ENCODE peak calls at places on chromosomes 16 and 17, in seven cellular contexts. R is HCT116, U is A549, T is K562, K is endothelial cell of umbilical vein, S is HepG2, G is SK-N-SH. E is an unnamed sample.
A peak's percentile ranks its signal among the peaks of the same experiment; 100 is the strongest.

GRCh38 chr17:76441681-76442340 is 11.1 kb downstream of the UBE2O start:
- DNase-seq in K (no peak), S (no peak), U (no peak), T (peak; percentile 31), R (no peak), G (no peak), E (no peak)

GRCh38 chr16:49588729-49589384 is 215.3 kb downstream of the C16orf78 start:
- DNase-seq in U (peak; percentile 22), K (no peak), G (no peak), S (no peak), R (no peak), T (no peak), E (no peak)

GRCh38 chr17:11779906-11780305 is 181.6 kb downstream of the DNAH9 start:
- DNase-seq in G (no peak), U (no peak), R (no peak), S (no peak), K (no peak), T (no peak), E (no peak)

GRCh38 chr16:11470676-11471415 is 115.9 kb downstream of the LITAF start:
- DNase-seq in T (no peak), K (no peak), R (no peak), S (no peak), G (peak; percentile 14), U (no peak), E (no peak)

GRCh38 chr16:88337021-88337420 is 45.7 kb upstream of the ZNF469 start:
- DNase-seq in T (no peak), G (no peak), K (no peak), S (no peak), U (no peak), R (no peak), E (no peak)

GRCh38 chr17:67546578-67547527 is 169.8 kb downstream of the PITPNC1 start:
- DNase-seq in T (no peak), U (peak; percentile 21), S (no peak), K (peak; percentile 35), R (no peak), G (no peak), E (no peak)

GRCh38 chr17:8673621-8674020 is 43.1 kb upstream of the MYH10 start:
- DNase-seq in G (peak; percentile 71), U (no peak), S (no peak), K (peak; percentile 86), T (no peak), R (no peak), E (peak; percentile 37)

GRCh38 chr16:85648782-85649181 is 35.7 kb downstream of the GSE1 start:
- DNase-seq in K (no peak), T (no peak), G (no peak), S (no peak), R (no peak), U (no peak), E (no peak)

GRCh38 chr17:33595783-33596182 is 302.7 kb upstream of the ASIC2 start:
- DNase-seq in S (no peak), K (no peak), U (no peak), T (no peak), G (no peak), R (no peak), E (no peak)

GRCh38 chr16:32116080-32116479 is 137.0 kb upstream of the TP53TG3D start:
- DNase-seq in S (no peak), R (no peak), K (no peak), G (no peak), T (peak; percentile 0), U (no peak), E (peak; percentile 21)

GRCh38 chr16:78310196-78310595 is 210.7 kb downstream of the WWOX start:
- DNase-seq in U (no peak), S (no peak), G (no peak), R (no peak), K (no peak), T (no peak), E (no peak)

GRCh38 chr16:65414284-65414984 is 292.6 kb upstream of the CDH11 start:
- DNase-seq in G (peak; percentile 20), S (no peak), T (no peak), U (no peak), K (peak; percentile 18), R (no peak), E (peak; percentile 27)

GRCh38 chr16:75789237-75789636 is 62.9 kb upstream of the CPHXL start:
- DNase-seq in S (peak; percentile 53), K (peak; percentile 46), G (peak; percentile 58), R (peak; percentile 46), U (peak; percentile 47), T (peak; percentile 42), E (peak; percentile 64)

GRCh38 chr16:794853-795466 is 5.6 kb downstream of the GNG13 start:
- DNase-seq in R (no peak), T (peak; percentile 11), S (no peak), K (no peak), U (peak; percentile 75), G (no peak), E (no peak)

GRCh38 chr17:76276461-76277299 is 11.5 kb downstream of the UBALD2 start:
- DNase-seq in U (no peak), T (no peak), G (peak; percentile 42), R (no peak), K (no peak), S (no peak), E (no peak)

GRCh38 chr16:8966781-8967436 is 3.2 kb upstream of the USP7 start:
- DNase-seq in U (peak; percentile 36), T (no peak), R (no peak), G (no peak), S (no peak), K (no peak), E (peak; percentile 67)

GRCh38 chr16:20923876-20924275 is 23.3 kb downstream of the LYRM1 start:
- DNase-seq in T (no peak), U (no peak), R (no peak), S (no peak), G (no peak), K (no peak), E (no peak)

GRCh38 chr17:81834831-81835267 is at the start of gene PPP1R27:
- DNase-seq in G (no peak), U (no peak), T (peak; percentile 66), K (no peak), S (no peak), R (no peak), E (no peak)

GRCh38 chr16:2299121-2299914 is 31.4 kb upstream of the RNPS1 start:
- DNase-seq in U (no peak), K (no peak), S (no peak), G (no peak), R (no peak), T (no peak), E (no peak)

GRCh38 chr16:2297506-2297860 is 29.6 kb upstream of the RNPS1 start:
- DNase-seq in T (no peak), U (no peak), S (no peak), G (no peak), K (no peak), R (no peak), E (no peak)

GRCh38 chr16:2298621-2299020 is 30.7 kb upstream of the RNPS1 start:
- DNase-seq in U (no peak), K (no peak), T (no peak), R (no peak), G (no peak), S (no peak), E (no peak)

GRCh38 chr16:2296662-2297505 is 29.0 kb upstream of the RNPS1 start:
- DNase-seq in T (peak; percentile 86), G (peak; percentile 82), U (peak; percentile 62), R (peak; percentile 8), S (peak; percentile 54), K (peak; percentile 31), E (peak; percentile 56)

DNA sequence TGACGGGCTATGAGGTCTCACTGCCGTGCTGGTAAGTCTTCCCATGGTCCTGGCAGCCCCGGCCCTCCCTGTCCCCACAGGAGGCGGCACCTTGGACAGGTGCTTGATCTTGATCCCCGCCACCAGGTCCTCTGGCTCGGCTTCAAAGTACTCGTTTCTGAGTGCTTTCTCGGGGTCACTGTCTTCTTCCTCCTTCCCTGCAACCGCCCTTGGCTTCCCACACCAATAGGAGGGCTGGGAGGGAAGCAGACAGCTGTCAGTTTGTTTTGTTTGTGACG is 31.9 kb upstream of the RNPS1 start:
- DNase-seq in G (no peak), U (no peak), T (no peak), S (no peak), K (no peak), R (no peak), E (no peak)
- TF ChIP-seq MAX in G (no peak), U (no peak), T (no peak), S (no peak), K (no peak), R (no peak), E (no peak)

DNA sequence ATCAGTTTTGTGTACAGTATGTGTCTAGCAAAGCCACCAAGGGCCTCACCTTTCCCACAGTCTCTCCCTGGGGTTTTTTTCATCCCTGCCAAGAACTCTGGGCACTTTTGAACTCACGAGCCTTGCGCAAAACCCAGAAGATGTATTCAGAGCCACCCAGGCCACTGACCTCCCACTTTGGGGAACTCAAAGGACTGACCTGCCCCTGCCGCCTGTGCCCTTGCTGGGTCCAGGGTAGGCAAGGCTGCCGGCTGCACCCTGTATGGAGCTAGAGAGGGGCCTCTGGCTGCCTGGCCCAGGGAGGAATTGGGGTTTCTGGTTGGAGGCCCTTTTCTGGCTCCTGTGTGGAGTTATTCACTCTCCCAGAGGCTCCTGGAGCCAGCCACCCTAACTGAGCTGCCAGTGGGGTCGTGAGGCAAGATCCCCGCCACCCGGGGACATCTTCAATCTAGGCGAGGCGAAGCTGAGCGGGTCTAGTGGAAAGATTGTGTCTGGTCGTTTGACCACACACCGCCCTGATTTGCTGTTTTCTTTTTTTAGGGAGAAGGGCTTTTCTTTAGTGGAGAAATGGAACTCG is 1.9 kb downstream of the CDK5R1 start:
- DNase-seq in R (no peak), G (no peak), U (no peak), T (no peak), S (no peak), K (no peak), E (no peak)
- H3K4me3 ChIP-seq in R (no peak overlapping the region), G (no peak overlapping the region), U (no peak overlapping the region), T (no peak overlapping the region), S (no peak overlapping the region), K (no peak overlapping the region), E (no peak overlapping the region)

GRCh38 chr17:77466140-77466539 is 325.4 kb downstream of the SEC14L1 start:
- DNase-seq in S (no peak), T (no peak), U (no peak), R (no peak), G (no peak), K (no peak), E (no peak)
- TF ChIP-seq MAX in S (no peak), T (no peak), U (no peak), R (no peak), G (no peak), K (no peak), E (no peak)

DNA sequence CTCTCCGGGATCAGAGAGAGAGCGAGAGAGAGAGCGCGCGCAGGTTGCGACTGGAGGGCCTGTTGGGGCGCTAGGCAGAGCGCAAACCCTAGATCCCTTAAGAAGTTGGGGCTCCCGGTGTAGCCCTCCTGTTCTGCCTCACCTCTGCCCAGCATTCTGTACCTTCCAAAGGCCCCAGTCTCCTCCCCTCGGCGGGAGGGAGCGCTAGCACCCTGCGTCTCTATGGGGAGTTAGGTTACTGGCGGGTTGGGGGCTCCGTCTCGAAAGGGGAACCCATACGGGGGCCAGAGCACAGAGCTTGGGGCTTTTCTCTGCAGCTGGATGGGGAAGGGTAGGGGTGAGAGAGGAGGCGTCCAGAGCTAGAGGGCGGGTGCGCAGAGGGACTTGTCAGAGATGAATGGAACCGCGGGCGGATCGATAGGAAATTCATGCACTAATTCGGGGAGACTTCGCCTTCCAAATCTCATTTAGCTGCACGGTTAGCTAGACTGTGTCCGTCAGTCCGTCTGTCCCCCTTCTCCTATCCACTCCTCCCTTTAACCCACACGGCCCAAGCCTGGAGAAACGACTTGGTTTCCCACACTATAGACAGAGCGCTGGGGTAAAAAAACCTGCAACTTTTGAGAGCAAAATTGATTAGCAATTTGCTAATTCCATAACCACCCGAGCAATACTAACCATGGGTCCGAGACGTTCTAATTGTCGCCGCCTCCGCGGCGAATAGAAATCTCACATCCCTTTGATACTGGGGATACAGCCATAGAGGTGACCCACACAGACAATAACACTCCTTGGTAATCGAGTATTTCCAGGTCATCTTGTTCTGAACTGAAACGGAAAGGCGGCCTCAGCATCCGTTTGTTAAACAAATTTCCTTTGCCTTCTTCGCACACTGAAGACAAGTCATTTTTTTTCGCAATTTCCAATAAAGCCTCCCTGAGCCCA is 738 bp upstream of the HOXB4 start:
- DNase-seq in G (no peak), T (peak; percentile 57), S (no peak), R (no peak), U (no peak), K (peak; percentile 77), E (no peak)
- H3K4me3 ChIP-seq in G (no peak overlapping the region), T (peak overlapping the region; percentile 71), S (no peak overlapping the region), R (peak overlapping the region; percentile 58), U (no peak overlapping the region), K (peak overlapping the region; percentile 67), E (no peak overlapping the region)

E was measured in NB4.